ENCODE peak calls at places on chromosomes 3 and 15, in eight cellular contexts. One of them, this sample, is unnamed.

GRCh38 chr3:96814581-96815567 is at the start of gene EPHA6:
- DNase-seq in T-helper 2 cell: no peak
- DNase-seq in amniotic stem cell: no peak
- DNase-seq in Daoy: no peak
- DNase-seq in activated gamma-delta T cell treated with Interleukin-2 at 50 U/mL for 16 hours: no peak
- DNase-seq in NCI-H1105: no peak
- DNase-seq in NCI-H1436 treated with DMSO at 0.1 percent for 48 hours: no peak
- DNase-seq in colonic mucosa: no peak
- DNase-seq in this sample: no peak

GRCh38 chr3:194604837-194605236 is 28.4 kb downstream of the TMEM44 start:
- DNase-seq in NCI-H1436 treated with DMSO at 0.1 percent for 48 hours: no peak
- DNase-seq in activated gamma-delta T cell treated with Interleukin-2 at 50 U/mL for 16 hours: no peak
- DNase-seq in Daoy: no peak
- DNase-seq in T-helper 2 cell: no peak
- DNase-seq in NCI-H1105: no peak
- DNase-seq in colonic mucosa: no peak
- DNase-seq in amniotic stem cell: no peak
- DNase-seq in this sample: no peak

GRCh38 chr15:95857124-95857757 is 473.3 kb upstream of the NR2F2 start:
- DNase-seq in T-helper 2 cell: no peak
- DNase-seq in colonic mucosa: no peak
- DNase-seq in NCI-H1105: no peak
- DNase-seq in amniotic stem cell: no peak
- DNase-seq in activated gamma-delta T cell treated with Interleukin-2 at 50 U/mL for 16 hours: no peak
- DNase-seq in NCI-H1436 treated with DMSO at 0.1 percent for 48 hours: no peak
- DNase-seq in Daoy: peak
- DNase-seq in this sample: no peak

GRCh38 chr15:45780352-45780751 is 145.5 kb downstream of the SQOR start:
- DNase-seq in NCI-H1436 treated with DMSO at 0.1 percent for 48 hours: no peak
- DNase-seq in amniotic stem cell: no peak
- DNase-seq in colonic mucosa: no peak
- DNase-seq in Daoy: no peak
- DNase-seq in NCI-H1105: no peak
- DNase-seq in activated gamma-delta T cell treated with Interleukin-2 at 50 U/mL for 16 hours: no peak
- DNase-seq in T-helper 2 cell: no peak
- DNase-seq in this sample: no peak

GRCh38 chr15:25436707-25437106 is 2.1 kb downstream of the UBE3A start:
- DNase-seq in NCI-H1105: no peak
- DNase-seq in amniotic stem cell: no peak
- DNase-seq in NCI-H1436 treated with DMSO at 0.1 percent for 48 hours: no peak
- DNase-seq in colonic mucosa: no peak
- DNase-seq in Daoy: no peak
- DNase-seq in T-helper 2 cell: no peak
- DNase-seq in activated gamma-delta T cell treated with Interleukin-2 at 50 U/mL for 16 hours: no peak
- DNase-seq in this sample: no peak

GRCh38 chr15:28955160-28955502 is 69.4 kb downstream of the APBA2 start:
- DNase-seq in NCI-H1105: no peak
- DNase-seq in Daoy: peak
- DNase-seq in T-helper 2 cell: peak
- DNase-seq in NCI-H1436 treated with DMSO at 0.1 percent for 48 hours: no peak
- DNase-seq in amniotic stem cell: no peak
- DNase-seq in activated gamma-delta T cell treated with Interleukin-2 at 50 U/mL for 16 hours: peak
- DNase-seq in colonic mucosa: no peak
- DNase-seq in this sample: no peak

GRCh38 chr3:159669753-159670152 is 318.9 kb upstream of the IL12A start:
- DNase-seq in T-helper 2 cell: no peak
- DNase-seq in activated gamma-delta T cell treated with Interleukin-2 at 50 U/mL for 16 hours: no peak
- DNase-seq in colonic mucosa: no peak
- DNase-seq in Daoy: no peak
- DNase-seq in NCI-H1436 treated with DMSO at 0.1 percent for 48 hours: no peak
- DNase-seq in amniotic stem cell: no peak
- DNase-seq in NCI-H1105: no peak
- DNase-seq in this sample: no peak

GRCh38 chr3:177624523-177625495 is 427.5 kb upstream of the TBL1XR1 start:
- DNase-seq in NCI-H1436 treated with DMSO at 0.1 percent for 48 hours: no peak
- DNase-seq in NCI-H1105: no peak
- DNase-seq in T-helper 2 cell: peak
- DNase-seq in amniotic stem cell: no peak
- DNase-seq in colonic mucosa: no peak
- DNase-seq in Daoy: no peak
- DNase-seq in activated gamma-delta T cell treated with Interleukin-2 at 50 U/mL for 16 hours: no peak
- DNase-seq in this sample: no peak

GRCh38 chr15:74378853-74379252 is 11.4 kb upstream of the CYP11A1 start:
- DNase-seq in colonic mucosa: no peak
- DNase-seq in amniotic stem cell: no peak
- DNase-seq in NCI-H1436 treated with DMSO at 0.1 percent for 48 hours: no peak
- DNase-seq in NCI-H1105: no peak
- DNase-seq in Daoy: peak
- DNase-seq in activated gamma-delta T cell treated with Interleukin-2 at 50 U/mL for 16 hours: no peak
- DNase-seq in T-helper 2 cell: no peak
- DNase-seq in this sample: no peak

GRCh38 chr15:77630956-77631789 is 1.5 kb downstream of the LINGO1 start:
- DNase-seq in amniotic stem cell: no peak
- DNase-seq in NCI-H1436 treated with DMSO at 0.1 percent for 48 hours: no peak
- DNase-seq in T-helper 2 cell: no peak
- DNase-seq in colonic mucosa: no peak
- DNase-seq in Daoy: peak
- DNase-seq in activated gamma-delta T cell treated with Interleukin-2 at 50 U/mL for 16 hours: no peak
- DNase-seq in NCI-H1105: no peak
- DNase-seq in this sample: no peak

GRCh38 chr15:47218295-47218694 is 499.0 kb upstream of the SEMA6D start:
- DNase-seq in colonic mucosa: no peak
- DNase-seq in activated gamma-delta T cell treated with Interleukin-2 at 50 U/mL for 16 hours: no peak
- DNase-seq in amniotic stem cell: no peak
- DNase-seq in NCI-H1105: no peak
- DNase-seq in T-helper 2 cell: no peak
- DNase-seq in NCI-H1436 treated with DMSO at 0.1 percent for 48 hours: no peak
- DNase-seq in Daoy: no peak
- DNase-seq in this sample: no peak

GRCh38 chr3:110178965-110179364 is 841.6 kb upstream of the DPPA4 start:
- DNase-seq in colonic mucosa: no peak
- DNase-seq in activated gamma-delta T cell treated with Interleukin-2 at 50 U/mL for 16 hours: no peak
- DNase-seq in Daoy: no peak
- DNase-seq in NCI-H1436 treated with DMSO at 0.1 percent for 48 hours: no peak
- DNase-seq in T-helper 2 cell: no peak
- DNase-seq in amniotic stem cell: no peak
- DNase-seq in NCI-H1105: no peak
- DNase-seq in this sample: no peak

GRCh38 chr15:75577401-75578205 is 1.5 kb downstream of the PTPN9 start:
- DNase-seq in Daoy: peak
- DNase-seq in colonic mucosa: no peak
- DNase-seq in NCI-H1436 treated with DMSO at 0.1 percent for 48 hours: no peak
- DNase-seq in amniotic stem cell: no peak
- DNase-seq in activated gamma-delta T cell treated with Interleukin-2 at 50 U/mL for 16 hours: no peak
- DNase-seq in NCI-H1105: no peak
- DNase-seq in T-helper 2 cell: peak
- DNase-seq in this sample: no peak

GRCh38 chr3:171056528-171056927 is 30.0 kb upstream of the SLC2A2 start:
- DNase-seq in amniotic stem cell: no peak
- DNase-seq in NCI-H1436 treated with DMSO at 0.1 percent for 48 hours: no peak
- DNase-seq in T-helper 2 cell: no peak
- DNase-seq in Daoy: peak
- DNase-seq in activated gamma-delta T cell treated with Interleukin-2 at 50 U/mL for 16 hours: no peak
- DNase-seq in colonic mucosa: no peak
- DNase-seq in NCI-H1105: no peak
- DNase-seq in this sample: no peak

GRCh38 chr3:109900774-109901173 is 563.4 kb upstream of the DPPA4 start:
- DNase-seq in NCI-H1105: peak
- DNase-seq in amniotic stem cell: no peak
- DNase-seq in colonic mucosa: peak
- DNase-seq in NCI-H1436 treated with DMSO at 0.1 percent for 48 hours: no peak
- DNase-seq in Daoy: no peak
- DNase-seq in activated gamma-delta T cell treated with Interleukin-2 at 50 U/mL for 16 hours: no peak
- DNase-seq in T-helper 2 cell: no peak
- DNase-seq in this sample: no peak

GRCh38 chr15:43186003-43186353 is 775 bp downstream of the CCNDBP1 start:
- DNase-seq in colonic mucosa: peak
- DNase-seq in activated gamma-delta T cell treated with Interleukin-2 at 50 U/mL for 16 hours: no peak
- DNase-seq in NCI-H1105: no peak
- DNase-seq in NCI-H1436 treated with DMSO at 0.1 percent for 48 hours: no peak
- DNase-seq in T-helper 2 cell: no peak
- DNase-seq in Daoy: peak
- DNase-seq in amniotic stem cell: no peak
- DNase-seq in this sample: no peak

GRCh38 chr3:41026394-41027177 is 172.7 kb upstream of the CTNNB1 start:
- DNase-seq in Daoy: peak
- DNase-seq in activated gamma-delta T cell treated with Interleukin-2 at 50 U/mL for 16 hours: no peak
- DNase-seq in NCI-H1436 treated with DMSO at 0.1 percent for 48 hours: no peak
- DNase-seq in amniotic stem cell: no peak
- DNase-seq in NCI-H1105: no peak
- DNase-seq in colonic mucosa: peak
- DNase-seq in T-helper 2 cell: no peak
- DNase-seq in this sample: no peak

GRCh38 chr15:41465822-41466421 is 27.8 kb upstream of the ITPKA start:
- DNase-seq in activated gamma-delta T cell treated with Interleukin-2 at 50 U/mL for 16 hours: no peak
- DNase-seq in Daoy: peak
- DNase-seq in NCI-H1436 treated with DMSO at 0.1 percent for 48 hours: no peak
- DNase-seq in amniotic stem cell: no peak
- DNase-seq in NCI-H1105: no peak
- DNase-seq in colonic mucosa: no peak
- DNase-seq in T-helper 2 cell: peak
- DNase-seq in this sample: peak

GRCh38 chr3:132445812-132446211 is 28.5 kb downstream of the DNAJC13 start:
- DNase-seq in Daoy: peak
- DNase-seq in colonic mucosa: no peak
- DNase-seq in NCI-H1436 treated with DMSO at 0.1 percent for 48 hours: no peak
- DNase-seq in activated gamma-delta T cell treated with Interleukin-2 at 50 U/mL for 16 hours: no peak
- DNase-seq in T-helper 2 cell: no peak
- DNase-seq in amniotic stem cell: peak
- DNase-seq in NCI-H1105: no peak
- DNase-seq in this sample: no peak

This sample was measured in NT2/D1.